ENCODE peak calls at places on chromosomes 13 and 19, in eight cellular contexts. S is HuH-7, A is NCI-H1930, K is cardiac muscle cell, L is skeletal muscle cell, O is activated T-cell treated with anti-CD3 and anti-CD28 coated beads for 1 hour, B is H1, N is aorta. G is an unnamed sample.
A peak's percentile ranks its signal among the peaks of the same experiment; 100 is the strongest.

GRCh38 chr19:50042363-50043024 is 16.7 kb downstream of the ZNF473 start:
- DNase-seq in S (no peak), A (no peak), K (no peak), L (no peak), O (no peak), B (no peak), N (no peak), G (no peak)

GRCh38 chr13:21095311-21095710 is 33.9 kb upstream of the LATS2 start:
- DNase-seq in S (no peak), A (no peak), K (no peak), L (no peak), O (no peak), B (no peak), N (no peak), G (no peak)

GRCh38 chr19:6034512-6034911 is 56.6 kb upstream of the RANBP3 start:
- DNase-seq in S (no peak), A (no peak), K (no peak), L (no peak), O (no peak), B (no peak), N (no peak), G (no peak)

GRCh38 chr13:46198794-46199193 is 12.9 kb upstream of the LRRC63 start:
- DNase-seq in S (no peak), A (no peak), K (no peak), L (no peak), O (no peak), B (no peak), N (no peak), G (no peak)

GRCh38 chr13:113364371-113364932 is 522 bp upstream of the GRTP1 start:
- DNase-seq in S (peak; percentile 68), A (no peak), K (peak; percentile 8), L (no peak), O (no peak), B (no peak), N (no peak), G (peak; percentile 70)

GRCh38 chr19:43739836-43740235 is 14.9 kb downstream of the SMG9 start:
- DNase-seq in S (no peak), A (no peak), K (no peak), L (no peak), O (no peak), B (no peak), N (no peak), G (no peak)

GRCh38 chr19:41194157-41194552 is 1.1 kb downstream of the CYP2S1 start:
- DNase-seq in S (no peak), A (no peak), K (no peak), L (no peak), O (no peak), B (no peak), N (no peak), G (no peak)

GRCh38 chr19:4284176-4284958 is 5.3 kb downstream of the SHD start:
- DNase-seq in S (peak; percentile 99), A (no peak), K (no peak), L (no peak), O (no peak), B (peak; percentile 71), N (no peak), G (no peak)

GRCh38 chr19:19034204-19034624 is 811 bp downstream of the ARMC6 start:
- DNase-seq in S (peak; percentile 90), A (no peak), K (peak; percentile 71), L (no peak), O (peak; percentile 38), B (peak; percentile 36), N (no peak), G (peak; percentile 24)

GRCh38 chr13:108496364-108497215 is 132.8 kb upstream of the MYO16 start:
- DNase-seq in S (no peak), A (no peak), K (peak; percentile 3), L (no peak), O (no peak), B (no peak), N (no peak), G (peak; percentile 92)

GRCh38 chr19:58085348-58085875 is 12.6 kb downstream of the ZSCAN18 start:
- DNase-seq in S (no peak), A (no peak), K (no peak), L (no peak), O (no peak), B (no peak), N (peak; percentile 58), G (no peak)

GRCh38 chr19:8526345-8527062 is 12.5 kb upstream of the ZNF414 start:
- DNase-seq in S (peak; percentile 82), A (peak; percentile 69), K (peak; percentile 95), L (peak; percentile 66), O (no peak), B (peak; percentile 54), N (peak; percentile 95), G (peak; percentile 95)

GRCh38 chr13:34103854-34104253 is 285.9 kb downstream of the RFC3 start:
- DNase-seq in S (no peak), A (no peak), K (no peak), L (no peak), O (no peak), B (no peak), N (no peak), G (no peak)

GRCh38 chr19:2719232-2719735 is 1.9 kb downstream of the DIRAS1 start:
- DNase-seq in S (no peak), A (no peak), K (no peak), L (no peak), O (no peak), B (no peak), N (no peak), G (no peak)

GRCh38 chr19:42207767-42208259 is 9.7 kb downstream of the DEDD2 start:
- DNase-seq in S (no peak), A (no peak), K (peak; percentile 72), L (peak; percentile 55), O (no peak), B (no peak), N (peak; percentile 70), G (no peak)

GRCh38 chr19:44430956-44431355 is 17.3 kb downstream of the ZNF229 start:
- DNase-seq in S (no peak), A (no peak), K (no peak), L (no peak), O (no peak), B (no peak), N (no peak), G (no peak)

GRCh38 chr13:48532146-48532472 is 771 bp downstream of the RCBTB2 start:
- DNase-seq in S (no peak), A (no peak), K (peak; percentile 67), L (peak; percentile 22), O (no peak), B (no peak), N (no peak), G (no peak)

GRCh38 chr19:23851966-23852365 is 62.7 kb upstream of the ZNF726 start:
- DNase-seq in S (no peak), A (no peak), K (no peak), L (no peak), O (no peak), B (no peak), N (no peak), G (no peak)

GRCh38 chr13:45826741-45827140 is 24.8 kb downstream of the SIAH3 start:
- DNase-seq in S (no peak), A (no peak), K (no peak), L (no peak), O (no peak), B (no peak), N (no peak), G (no peak)

GRCh38 chr13:59931621-59932020 is 232.1 kb downstream of the DIAPH3 start:
- DNase-seq in S (no peak), A (peak; percentile 66), K (no peak), L (no peak), O (no peak), B (no peak), N (no peak), G (no peak)

GRCh38 chr13:107324416-107325204 is 756.7 kb upstream of the ARGLU1 start:
- DNase-seq in S (no peak), A (no peak), K (no peak), L (no peak), O (no peak), B (no peak), N (no peak), G (no peak)

GRCh38 chr13:24215732-24216131 is 55.2 kb downstream of the SPATA13 start:
- DNase-seq in S (no peak), A (no peak), K (peak; percentile 75), L (peak; percentile 45), O (no peak), B (no peak), N (no peak), G (peak; percentile 87)

GRCh38 chr19:38838208-38838985 is 6.8 kb upstream of the ECH1 start:
- DNase-seq in S (peak; percentile 8), A (no peak), K (no peak), L (no peak), O (peak; percentile 24), B (no peak), N (no peak), G (no peak)

GRCh38 chr13:51541037-51541436 is 43.2 kb upstream of the WDFY2 start:
- DNase-seq in S (no peak), A (no peak), K (no peak), L (no peak), O (no peak), B (no peak), N (no peak), G (no peak)

GRCh38 chr19:11361037-11361770 is 6.0 kb downstream of the PLPPR2 start:
- DNase-seq in S (no peak), A (no peak), K (no peak), L (no peak), O (no peak), B (no peak), N (no peak), G (peak; percentile 85)